ENCODE peak calls at places on chromosomes 3 and 15, in six cellular contexts. O is activated naive CD4-positive, alpha-beta T cell treated with anti-CD3 and anti-CD28 coated beads for 36 hours; C is NCI-H2081; L is SW480; F is activated CD8-positive, alpha-beta memory T cell treated with anti-CD3 and anti-CD28 coated beads for 1 hour; T is T-helper 1 cell. G is an unnamed sample.

GRCh38 chr3:150149651-150150051 is 179.0 kb upstream of the PFN2 start:
- DNase-seq in O (no peak), C (peak; percentile 48), L (no peak), F (no peak), T (no peak), G (no peak)

GRCh38 chr15:97728791-97729190 is 231.7 kb upstream of the ARRDC4 start:
- DNase-seq in O (no peak), C (no peak), L (peak; percentile 14), F (no peak), T (no peak), G (peak; percentile 62)

GRCh38 chr3:192169332-192169915 is 557.9 kb downstream of the FGF12 start:
- DNase-seq in O (no peak), C (no peak), L (no peak), F (no peak), T (no peak), G (no peak)

GRCh38 chr15:96321422-96322391 is 8.8 kb upstream of the NR2F2 start:
- DNase-seq in O (no peak), C (no peak), L (no peak), F (no peak), T (no peak), G (peak; percentile 44)

GRCh38 chr3:49916686-49917085 is 12.9 kb downstream of the MON1A start:
- DNase-seq in O (no peak), C (no peak), L (no peak), F (no peak), T (no peak), G (no peak)

GRCh38 chr3:43296565-43296964 is 10.2 kb downstream of the SNRK start:
- DNase-seq in O (peak; percentile 74), C (no peak), L (no peak), F (peak; percentile 28), T (peak; percentile 33), G (no peak)

GRCh38 chr3:32522682-32523081 is 20.0 kb upstream of the CMTM6 start:
- DNase-seq in O (no peak), C (no peak), L (no peak), F (no peak), T (no peak), G (no peak)

GRCh38 chr3:30344288-30344687 is 262.1 kb upstream of the TGFBR2 start:
- DNase-seq in O (no peak), C (peak; percentile 95), L (no peak), F (no peak), T (no peak), G (no peak)

GRCh38 chr3:51559266-51559907 is 20.9 kb downstream of the RAD54L2 start:
- DNase-seq in O (no peak), C (peak; percentile 3), L (no peak), F (no peak), T (no peak), G (no peak)

GRCh38 chr15:67528536-67528935 is 7.6 kb downstream of the C15orf61 start:
- DNase-seq in O (no peak), C (no peak), L (no peak), F (no peak), T (no peak), G (no peak)

GRCh38 chr3:193865339-193865738 is 270.6 kb upstream of the HES1 start:
- DNase-seq in O (no peak), C (no peak), L (no peak), F (no peak), T (no peak), G (no peak)

GRCh38 chr3:30535515-30535914 is 70.9 kb upstream of the TGFBR2 start:
- DNase-seq in O (no peak), C (no peak), L (no peak), F (no peak), T (no peak), G (no peak)

GRCh38 chr15:71612066-71612715 is 198.2 kb upstream of the NR2E3 start:
- DNase-seq in O (no peak), C (no peak), L (no peak), F (no peak), T (no peak), G (peak; percentile 78)

GRCh38 chr3:52873433-52874159 is 23.8 kb downstream of the STIMATE start:
- DNase-seq in O (no peak), C (no peak), L (no peak), F (no peak), T (no peak), G (no peak)